ENCODE peak calls at places on chromosomes 13 and 19, in six cellular contexts. W, T, F, R, D and X are unnamed samples.

GRCh38 chr19:18558595-18558994 is 925 bp downstream of the KXD1 start:
- DNase-seq in W (no peak), T (no peak), F (no peak), R (no peak), D (no peak), X (no peak)

GRCh38 chr13:22311734-22312404 is 641.0 kb downstream of the FGF9 start:
- DNase-seq in W (peak; percentile 47), T (no peak), F (no peak), R (no peak), D (no peak), X (peak; percentile 59)

GRCh38 chr13:96294930-96295657 is 205.2 kb downstream of the HS6ST3 start:
- DNase-seq in W (no peak), T (no peak), F (no peak), R (no peak), D (no peak), X (no peak)

GRCh38 chr13:76976488-76976887 is 15.4 kb upstream of the CLN5 start:
- DNase-seq in W (no peak), T (no peak), F (no peak), R (no peak), D (peak; percentile 28), X (no peak)

GRCh38 chr19:37719111-37719926 is at the start of gene ZNF607:
- DNase-seq in W (peak; percentile 81), T (peak; percentile 87), F (peak; percentile 99), R (peak; percentile 87), D (peak; percentile 92), X (peak; percentile 94)

GRCh38 chr19:55539082-55539715 is 2.3 kb upstream of the SBK2 start:
- DNase-seq in W (no peak), T (no peak), F (no peak), R (no peak), D (no peak), X (no peak)

GRCh38 chr13:22161871-22162270 is 491.0 kb downstream of the FGF9 start:
- DNase-seq in W (no peak), T (no peak), F (no peak), R (no peak), D (no peak), X (no peak)

GRCh38 chr13:19345158-19345557 is 163.5 kb upstream of the TUBA3C start:
- DNase-seq in W (no peak), T (no peak), F (no peak), R (no peak), D (no peak), X (no peak)

GRCh38 chr19:11848594-11849263 is at the start of gene ZNF439:
- DNase-seq in W (peak; percentile 94), T (peak; percentile 26), F (no peak), R (peak; percentile 8), D (peak; percentile 61), X (peak; percentile 92)

DNA sequence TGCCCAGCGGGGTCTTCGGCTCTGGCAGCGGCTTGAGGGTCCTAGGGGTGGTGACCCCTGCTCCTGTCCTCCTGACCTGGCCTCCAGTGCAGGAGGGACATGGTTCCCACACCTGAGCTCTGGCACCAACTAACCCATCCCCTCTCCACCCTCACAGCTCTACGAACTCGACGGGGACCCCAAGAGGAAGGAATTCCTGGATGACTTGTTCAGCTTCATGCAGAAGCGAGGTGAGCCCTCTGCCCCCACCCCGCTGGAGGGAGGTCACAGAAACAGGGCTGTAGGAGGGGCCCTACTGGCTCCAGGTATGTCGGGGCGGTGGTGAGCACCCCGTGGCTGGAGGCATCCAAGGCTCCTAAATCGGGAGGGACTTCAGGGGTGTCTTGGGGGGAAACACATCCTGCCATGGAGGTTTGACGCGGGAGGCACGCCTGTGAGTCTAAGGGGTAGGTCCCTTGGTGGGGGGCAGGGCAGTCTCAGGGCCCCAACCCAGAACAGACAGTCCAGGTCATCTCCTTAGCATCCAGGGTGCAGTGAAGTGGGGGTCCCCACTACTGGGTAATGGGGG is 24.1 kb upstream of the WDR18 start:
- DNase-seq in W (no peak), T (no peak), F (no peak), R (no peak), D (no peak), X (no peak)
- H3K4me1 ChIP-seq in W (no peaks in the 10 kb centered on the region), T (peaks cover 27% of the 10 kb centered on the region), F (peaks cover 40% of the 10 kb centered on the region), R (peaks cover 18% of the 10 kb centered on the region), D (peaks cover 42% of the 10 kb centered on the region), X (no peaks in the 10 kb centered on the region)

GRCh38 chr13:28467034-28467433 is 27.9 kb downstream of the FLT1 start:
- DNase-seq in W (no peak), T (no peak), F (no peak), R (no peak), D (no peak), X (no peak)

GRCh38 chr13:28463481-28463880 is 31.4 kb downstream of the FLT1 start:
- DNase-seq in W (no peak), T (no peak), F (no peak), R (no peak), D (no peak), X (no peak)

GRCh38 chr13:28466151-28466550 is 28.8 kb downstream of the FLT1 start:
- DNase-seq in W (no peak), T (no peak), F (no peak), R (no peak), D (no peak), X (no peak)

GRCh38 chr13:28467886-28468519 is 26.9 kb downstream of the FLT1 start:
- DNase-seq in W (no peak), T (no peak), F (no peak), R (no peak), D (no peak), X (no peak)

DNA sequence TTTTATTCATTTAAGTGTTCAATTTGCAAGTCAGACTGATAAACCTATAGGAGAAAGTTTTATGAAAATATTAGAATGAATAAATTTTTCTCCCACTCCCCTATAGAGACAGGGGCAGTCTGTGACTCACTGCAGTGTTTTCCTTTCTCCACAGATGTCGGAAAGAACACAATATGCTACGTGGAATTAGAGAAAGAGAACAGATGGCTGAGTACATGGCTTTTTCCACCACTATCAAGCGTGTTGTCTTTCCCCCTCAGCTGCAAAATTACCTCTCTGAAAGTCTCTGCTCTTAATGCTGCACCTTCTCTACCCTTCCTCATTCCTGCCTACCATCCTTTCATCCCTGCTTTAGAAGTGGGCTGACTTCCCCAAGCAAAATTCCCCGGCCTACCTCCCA is 30.1 kb downstream of the FLT1 start:
- DNase-seq in W (no peak), T (no peak), F (no peak), R (no peak), D (no peak), X (no peak)
- H3K4me1 ChIP-seq in W (no peaks in the 10 kb centered on the region), T (no peaks in the 10 kb centered on the region), F (no peaks in the 10 kb centered on the region), R (no peaks in the 10 kb centered on the region), D (no peaks in the 10 kb centered on the region), X (peaks cover 27% of the 10 kb centered on the region)

GRCh38 chr19:13027557-13027956 is 32.3 kb downstream of the NFIX start:
- DNase-seq in W (no peak), T (no peak), F (no peak), R (no peak), D (no peak), X (no peak)

GRCh38 chr19:13025819-13026477 is 30.7 kb downstream of the NFIX start:
- DNase-seq in W (no peak), T (no peak), F (no peak), R (no peak), D (no peak), X (no peak)

GRCh38 chr19:13024958-13025653 is 29.8 kb downstream of the NFIX start:
- DNase-seq in W (no peak), T (no peak), F (no peak), R (no peak), D (no peak), X (no peak)

GRCh38 chr19:13027031-13027430 is 31.8 kb downstream of the NFIX start:
- DNase-seq in W (no peak), T (no peak), F (no peak), R (no peak), D (no peak), X (no peak)

GRCh38 chr19:13026478-13026999 is 31.3 kb downstream of the NFIX start:
- DNase-seq in W (no peak), T (no peak), F (no peak), R (no peak), D (no peak), X (no peak)
- H3K4me1 ChIP-seq in W (peaks cover 94% of the 10 kb centered on the region), T (peaks cover 1% of the 10 kb centered on the region), F (peaks cover 19% of the 10 kb centered on the region), R (peaks cover 46% of the 10 kb centered on the region), D (peaks cover 3% of the 10 kb centered on the region), X (peaks cover 91% of the 10 kb centered on the region)

GRCh38 chr13:111303559-111303958 is 16.9 kb upstream of the TEX29 start:
- DNase-seq in W (no peak), T (no peak), F (no peak), R (no peak), D (no peak), X (no peak)
- H3K4me1 ChIP-seq in W (no peaks in the 10 kb centered on the region), T (no peaks in the 10 kb centered on the region), F (no peaks in the 10 kb centered on the region), R (no peaks in the 10 kb centered on the region), D (no peaks in the 10 kb centered on the region), X (no peaks in the 10 kb centered on the region)

DNA sequence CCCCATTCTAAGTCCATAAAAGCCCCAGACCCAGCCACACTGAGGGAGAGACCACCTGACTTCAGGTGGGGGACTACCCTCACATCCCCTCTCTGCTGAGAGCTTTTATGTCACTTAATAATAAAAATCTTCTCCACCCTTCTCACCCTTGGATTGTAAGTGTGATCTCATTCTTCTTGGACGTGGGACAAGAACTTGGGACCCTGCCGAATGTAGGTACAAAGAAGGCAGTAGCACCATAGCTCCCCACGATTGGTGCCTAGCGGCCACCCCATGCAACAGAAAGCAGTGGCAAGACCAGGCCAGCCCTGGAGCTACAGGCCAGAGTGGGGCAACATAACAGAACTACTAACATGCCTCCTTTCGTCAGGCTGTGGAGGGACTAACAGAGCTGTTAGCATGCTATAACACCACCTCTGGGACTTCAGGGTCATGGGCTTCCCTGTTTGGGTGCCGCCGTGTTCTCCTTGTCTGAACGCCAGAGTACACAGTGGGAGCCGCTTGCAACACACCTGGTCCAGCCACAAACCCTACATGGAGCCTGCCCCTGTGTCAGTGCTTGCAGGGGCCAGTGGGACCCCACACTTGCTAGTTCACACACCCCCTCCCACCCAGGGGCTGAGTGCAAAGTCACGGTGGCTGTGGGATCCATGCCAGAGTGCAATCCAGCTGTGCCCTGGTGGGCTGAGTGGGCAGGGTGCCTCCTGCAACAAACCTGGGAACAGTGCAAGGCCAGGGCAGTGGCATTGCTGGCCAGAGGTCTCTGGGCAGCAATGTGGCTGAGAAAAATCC is 5.2 kb upstream of the FBXO17 start:
- DNase-seq in W (no peak), T (no peak), F (no peak), R (no peak), D (no peak), X (no peak)
- H3K4me1 ChIP-seq in W (peaks cover 11% of the 10 kb centered on the region), T (peaks cover 6% of the 10 kb centered on the region), F (peaks cover 22% of the 10 kb centered on the region), R (peaks cover 27% of the 10 kb centered on the region), D (no peaks in the 10 kb centered on the region), X (no peaks in the 10 kb centered on the region)

GRCh38 chr19:47097396-47098217 is 16.0 kb downstream of the ZC3H4 start:
- DNase-seq in W (peak; percentile 74), T (no peak), F (no peak), R (no peak), D (no peak), X (peak; percentile 63)
- H3K4me1 ChIP-seq in W (peaks cover 76% of the 10 kb centered on the region), T (peaks cover 23% of the 10 kb centered on the region), F (peaks cover 26% of the 10 kb centered on the region), R (peaks cover 3% of the 10 kb centered on the region), D (peaks cover 42% of the 10 kb centered on the region), X (peaks cover 69% of the 10 kb centered on the region)